ENCODE peak calls at places on chromosomes 4 and X, in five cellular contexts. C is sigmoid colon, A is stomach, E is A549, F is cardiac muscle cell. V is an unnamed sample.

GRCh38 chr4:21864686-21865085 is 83.9 kb downstream of the KCNIP4 start:
- DNase-seq in F (no peak), C (no peak), A (no peak), E (no peak), V (no peak)

GRCh38 chrX:32448320-32448719 is 763.0 kb downstream of the DMD start:
- DNase-seq in C (no peak), A (no peak), F (no peak), E (no peak), V (no peak)

GRCh38 chr4:67749286-67749685 is 4.9 kb downstream of the GNRHR start:
- DNase-seq in A (no peak), E (no peak), F (no peak), C (no peak), V (no peak)

GRCh38 chr4:77579406-77580076 is 26.1 kb upstream of the CXCL13 start:
- DNase-seq in E (peak; percentile 23), F (no peak), A (no peak), C (no peak), V (peak; percentile 92)

GRCh38 chr4:181956502-181956901 is 286.7 kb upstream of the TENM3 start:
- DNase-seq in E (no peak), F (no peak), C (no peak), A (no peak), V (no peak)

GRCh38 chr4:26566027-26566578 is 17.8 kb upstream of the TBC1D19 start:
- DNase-seq in A (no peak), C (no peak), E (no peak), F (no peak), V (no peak)

GRCh38 chrX:38561951-38562719 is 793 bp downstream of the TSPAN7 start:
- DNase-seq in C (peak; percentile 68), E (no peak), A (no peak), F (peak; percentile 18), V (no peak)

GRCh38 chr4:144627663-144628076 is 18.3 kb upstream of the HHIP start:
- DNase-seq in E (peak; percentile 14), C (no peak), A (no peak), F (no peak), V (peak; percentile 12)

GRCh38 chr4:62640296-62640695 is 1440.2 kb downstream of the ADGRL3 start:
- DNase-seq in F (no peak), E (no peak), A (no peak), C (no peak), V (peak; percentile 49)

GRCh38 chr4:142984871-142985585 is 138.9 kb upstream of the INPP4B start:
- DNase-seq in A (no peak), E (peak; percentile 15), C (no peak), F (peak; percentile 24), V (peak; percentile 20)

GRCh38 chrX:11382935-11383334 is 89.7 kb downstream of the AMELX start:
- DNase-seq in E (no peak), C (no peak), A (no peak), F (no peak), V (no peak)

GRCh38 chrX:11380187-11380586 is 87.0 kb downstream of the AMELX start:
- DNase-seq in E (no peak), A (no peak), F (no peak), C (no peak), V (no peak)

GRCh38 chrX:11376163-11376562 is 83.0 kb downstream of the AMELX start:
- DNase-seq in E (no peak), F (no peak), A (no peak), C (no peak), V (no peak)

GRCh38 chrX:11386001-11386523 is 92.8 kb downstream of the AMELX start:
- DNase-seq in C (no peak), E (no peak), F (no peak), A (no peak), V (peak; percentile 1)

DNA sequence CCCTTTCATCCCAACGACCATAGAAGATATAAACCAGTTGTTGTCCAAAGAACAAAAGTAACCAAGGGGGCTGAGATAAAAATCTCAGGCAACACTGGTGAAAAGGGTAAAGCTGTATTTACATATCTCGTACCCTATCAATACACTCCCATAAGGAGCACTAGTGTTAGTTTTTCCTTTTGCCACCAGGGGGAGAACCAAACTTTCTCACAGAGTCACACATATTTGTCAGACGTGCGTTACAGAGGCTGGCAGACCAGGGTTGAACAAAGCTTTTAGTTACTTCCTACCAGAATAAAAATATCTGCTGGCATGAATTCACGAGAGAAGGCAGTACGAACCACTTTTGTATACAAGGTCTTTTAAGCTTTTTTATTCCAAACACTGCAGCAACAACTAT is 88.3 kb downstream of the AMELX start:
- DNase-seq in C (peak; percentile 71), F (peak; percentile 23), E (peak; percentile 46), A (no peak), V (peak; percentile 17)
- TF ChIP-seq CTCF in C (peak; percentile 51), F (peak; percentile 57), E (peak; percentile 28), A (peak; percentile 40), V (peak; percentile 37)

GRCh38 chrX:10447577-10448214 is 172.7 kb downstream of the MID1 start:
- DNase-seq in F (no peak), E (peak; percentile 17), A (no peak), C (no peak), V (peak; percentile 5)

GRCh38 chrX:10453945-10454344 is 166.4 kb downstream of the MID1 start:
- DNase-seq in E (no peak), C (no peak), A (no peak), F (no peak), V (no peak)

GRCh38 chrX:10450229-10450958 is 170.0 kb downstream of the MID1 start:
- DNase-seq in C (no peak), A (no peak), F (no peak), E (no peak), V (peak; percentile 47)

DNA sequence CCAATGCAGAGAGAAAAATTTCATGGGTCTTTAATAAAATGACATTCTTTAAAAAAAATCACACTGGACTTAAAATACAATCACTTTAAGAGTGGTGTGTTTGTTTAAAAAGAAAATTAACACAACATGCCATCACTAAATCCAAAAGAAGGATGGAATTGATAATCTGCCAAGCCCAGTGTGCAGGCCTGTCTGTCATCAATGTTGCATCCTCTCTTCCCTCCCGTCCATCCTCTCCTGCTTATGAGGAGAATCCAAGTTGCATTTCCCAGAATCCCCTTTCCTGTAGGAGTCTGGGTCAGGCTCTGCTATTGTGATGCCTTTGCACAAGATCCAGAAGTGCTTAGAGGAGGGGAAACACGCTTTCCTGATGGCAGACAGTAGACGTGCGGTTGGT is 169.4 kb downstream of the MID1 start:
- DNase-seq in C (no peak), A (no peak), E (no peak), F (no peak), V (no peak)
- H3K27ac ChIP-seq in C (peak overlapping the region; percentile 34), A (no peak overlapping the region), E (peak overlapping the region; percentile 78), F (no peak overlapping the region), V (peak overlapping the region; percentile 80)

DNA sequence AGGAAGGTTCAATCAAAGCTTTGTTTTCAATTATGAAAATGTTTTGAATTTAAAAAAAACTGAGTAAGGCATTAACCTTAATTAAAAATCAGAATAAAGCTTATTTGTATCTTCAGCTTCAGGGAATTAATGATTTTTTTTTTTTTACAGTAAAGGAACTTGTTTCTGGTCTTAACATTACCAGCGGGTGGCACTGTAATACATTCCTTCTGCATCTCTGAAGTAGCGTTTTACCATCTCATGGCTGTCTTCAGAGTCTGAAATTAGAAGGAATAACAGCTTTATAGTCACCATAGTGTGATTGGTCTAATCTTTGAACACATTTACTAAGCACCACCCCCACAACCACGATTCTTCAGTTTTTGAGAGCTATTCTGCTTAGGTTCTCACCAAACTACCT is 102.6 kb downstream of the IL1RAPL2 start:
- DNase-seq in F (peak; percentile 37), C (no peak), A (no peak), E (peak; percentile 4), V (no peak)
- TF ChIP-seq CTCF in F (no peak), C (no peak), A (no peak), E (no peak), V (no peak)

GRCh38 chr4:168848977-168849687 is 160.9 kb downstream of the CBR4 start:
- DNase-seq in C (no peak), F (peak; percentile 20), A (no peak), E (no peak), V (no peak)

GRCh38 chr4:168845897-168846296 is 164.2 kb downstream of the CBR4 start:
- DNase-seq in F (no peak), C (no peak), E (no peak), A (no peak), V (no peak)

GRCh38 chr4:168846414-168846813 is 163.6 kb downstream of the CBR4 start:
- DNase-seq in A (no peak), E (no peak), F (no peak), C (no peak), V (no peak)

GRCh38 chr4:168850016-168850415 is 160.0 kb downstream of the CBR4 start:
- DNase-seq in C (no peak), E (no peak), A (no peak), F (no peak), V (no peak)

GRCh38 chr4:168848112-168848511 is 161.9 kb downstream of the CBR4 start:
- DNase-seq in F (no peak), C (peak; percentile 73), A (no peak), E (no peak), V (peak; percentile 31)
- H3K27ac ChIP-seq in F (peak overlapping the region; percentile 14), C (peak overlapping the region; percentile 97), A (no peak overlapping the region), E (peak overlapping the region; percentile 81), V (peak overlapping the region; percentile 75)

GRCh38 chr4:88527787-88528186 is 4.2 kb upstream of the PYURF start:
- DNase-seq in F (no peak), A (no peak), E (no peak), C (no peak), V (no peak)

GRCh38 chr4:88522702-88523324 is 763 bp downstream of the PYURF start:
- DNase-seq in F (peak; percentile 41), C (peak; percentile 70), E (peak; percentile 30), A (peak; percentile 38), V (no peak)

GRCh38 chr4:88523325-88524129 is at the start of gene PYURF:
- DNase-seq in A (peak; percentile 97), E (peak; percentile 90), C (peak; percentile 98), F (peak; percentile 98), V (peak; percentile 86)

GRCh38 chr4:88528861-88529260 is 5.3 kb upstream of the PYURF start:
- DNase-seq in F (no peak), E (no peak), C (no peak), A (no peak), V (no peak)

GRCh38 chr4:88526221-88526815 is 2.7 kb upstream of the PYURF start:
- DNase-seq in A (no peak), C (no peak), E (no peak), F (no peak), V (no peak)
- TF ChIP-seq CTCF in A (no peak), C (no peak), E (peak; percentile 51), F (no peak), V (peak; percentile 57)

GRCh38 chr4:37985730-37986275 is 25.6 kb downstream of the PTTG2 start:
- DNase-seq in F (no peak), C (no peak), E (no peak), A (no peak), V (no peak)
- H3K27ac ChIP-seq in F (no peak overlapping the region), C (peak overlapping the region; percentile 80), E (no peak overlapping the region), A (no peak overlapping the region), V (no peak overlapping the region)

V was measured in RWPE1.